ENCODE peak calls at places on chromosomes 11 and 22, in eight cellular contexts. H is HCT116, N is HepG2, O is transverse colon, X is stomach, T is sigmoid colon, A is spleen, L is endothelial cell of umbilical vein. Q is an unnamed sample. For H3K4me1, the result is how much of the 10 kb centered on the place peaks cover.

GRCh38 chr11:132650969-132651720 is 881.2 kb downstream of the OPCML start:
- DNase-seq in H (no peak), N (no peak), O (no peak), X (no peak), T (no peak), A (no peak), L (no peak), Q (peak)

GRCh38 chr11:128548655-128549255 is 38.6 kb downstream of the ETS1 start:
- DNase-seq in H (no peak), N (no peak), O (peak), X (peak), T (peak), A (peak), L (peak), Q (no peak)

GRCh38 chr22:19361501-19362103 is 69.9 kb downstream of the HIRA start:
- DNase-seq in H (no peak), N (no peak), O (no peak), X (no peak), T (no peak), A (no peak), L (no peak), Q (peak)

GRCh38 chr11:22225190-22225589 is 32.3 kb downstream of the ANO5 start:
- DNase-seq in H (no peak), N (no peak), O (no peak), X (no peak), T (no peak), A (no peak), L (no peak), Q (no peak)

GRCh38 chr11:111938687-111939160 is 1.6 kb downstream of the DIXDC1 start:
- DNase-seq in H (no peak), N (peak), O (no peak), X (no peak), T (no peak), A (no peak), L (peak), Q (no peak)

GRCh38 chr11:30786392-30787120 is 200.4 kb upstream of the MPPED2 start:
- DNase-seq in H (no peak), N (peak), O (no peak), X (no peak), T (no peak), A (no peak), L (peak), Q (no peak)

GRCh38 chr11:12808519-12808918 is 134.3 kb downstream of the TEAD1 start:
- DNase-seq in H (no peak), N (no peak), O (no peak), X (no peak), T (no peak), A (no peak), L (peak), Q (no peak)

GRCh38 chr11:129331217-129331616 is 44.4 kb upstream of the BARX2 start:
- DNase-seq in H (no peak), N (peak), O (peak), X (peak), T (no peak), A (no peak), L (no peak), Q (no peak)

GRCh38 chr11:44784438-44784760 is 57.6 kb downstream of the TSPAN18 start:
- DNase-seq in H (no peak), N (no peak), O (no peak), X (no peak), T (peak), A (no peak), L (no peak), Q (no peak)

GRCh38 chr11:100930185-100930778 is 199.3 kb downstream of the PGR start:
- DNase-seq in H (peak), N (peak), O (no peak), X (no peak), T (no peak), A (no peak), L (peak), Q (no peak)

GRCh38 chr22:24411256-24412004 is 16.0 kb upstream of the ADORA2A start:
- DNase-seq in H (no peak), N (no peak), O (no peak), X (peak), T (no peak), A (no peak), L (no peak), Q (no peak)

GRCh38 chr11:76808158-76808557 is 25.0 kb downstream of the TSKU start:
- DNase-seq in H (no peak), N (no peak), O (no peak), X (no peak), T (no peak), A (peak), L (no peak), Q (peak)

GRCh38 chr11:79371152-79371551 is 69.7 kb downstream of the TENM4 start:
- DNase-seq in H (no peak), N (no peak), O (no peak), X (no peak), T (no peak), A (no peak), L (no peak), Q (no peak)

GRCh38 chr11:66868726-66869291 is 11.9 kb downstream of the LRFN4 start:
- DNase-seq in H (peak), N (peak), O (peak), X (peak), T (no peak), A (peak), L (no peak), Q (no peak)

GRCh38 chr11:118914178-118914918 is 11.4 kb downstream of the BCL9L start:
- DNase-seq in H (no peak), N (peak), O (peak), X (no peak), T (no peak), A (peak), L (no peak), Q (no peak)

GRCh38 chr11:132115454-132115853 is 745.0 kb downstream of the NTM start:
- DNase-seq in H (no peak), N (no peak), O (no peak), X (no peak), T (no peak), A (no peak), L (no peak), Q (no peak)

GRCh38 chr11:62841361-62842170 is 2.2 kb upstream of the WDR74 start:
- DNase-seq in H (peak), N (peak), O (peak), X (peak), T (peak), A (peak), L (peak), Q (peak)

GRCh38 chr11:62926669-62927455 is 5.7 kb upstream of the CHRM1 start:
- DNase-seq in H (no peak), N (no peak), O (no peak), X (no peak), T (no peak), A (peak), L (no peak), Q (no peak)

GRCh38 chr22:19822301-19823117 is 32.2 kb downstream of the GNB1L start:
- DNase-seq in H (no peak), N (no peak), O (peak), X (peak), T (peak), A (no peak), L (no peak), Q (no peak)

GRCh38 chr11:131465746-131466145 is 95.3 kb downstream of the NTM start:
- DNase-seq in H (no peak), N (peak), O (no peak), X (no peak), T (no peak), A (no peak), L (no peak), Q (no peak)

GRCh38 chr11:78798567-78799170 is 224.0 kb upstream of the NARS2 start:
- DNase-seq in H (peak), N (peak), O (peak), X (peak), T (peak), A (peak), L (peak), Q (peak)

GRCh38 chr11:66800720-66801428 is 42.4 kb upstream of the RCE1 start:
- DNase-seq in H (no peak), N (no peak), O (no peak), X (no peak), T (no peak), A (no peak), L (no peak), Q (no peak)

GRCh38 chr11:7592706-7593105 is 78.9 kb downstream of the PPFIBP2 start:
- DNase-seq in H (no peak), N (no peak), O (no peak), X (peak), T (no peak), A (no peak), L (no peak), Q (no peak)

GRCh38 chr22:48079505-48080295 is 1317.2 kb downstream of the TBC1D22A start:
- DNase-seq in H (no peak), N (no peak), O (no peak), X (no peak), T (peak), A (no peak), L (no peak), Q (no peak)

GRCh38 chr11:122711362-122711761 is 55.8 kb downstream of the UBASH3B start:
- DNase-seq in H (no peak), N (no peak), O (no peak), X (no peak), T (peak), A (no peak), L (peak), Q (no peak)

DNA sequence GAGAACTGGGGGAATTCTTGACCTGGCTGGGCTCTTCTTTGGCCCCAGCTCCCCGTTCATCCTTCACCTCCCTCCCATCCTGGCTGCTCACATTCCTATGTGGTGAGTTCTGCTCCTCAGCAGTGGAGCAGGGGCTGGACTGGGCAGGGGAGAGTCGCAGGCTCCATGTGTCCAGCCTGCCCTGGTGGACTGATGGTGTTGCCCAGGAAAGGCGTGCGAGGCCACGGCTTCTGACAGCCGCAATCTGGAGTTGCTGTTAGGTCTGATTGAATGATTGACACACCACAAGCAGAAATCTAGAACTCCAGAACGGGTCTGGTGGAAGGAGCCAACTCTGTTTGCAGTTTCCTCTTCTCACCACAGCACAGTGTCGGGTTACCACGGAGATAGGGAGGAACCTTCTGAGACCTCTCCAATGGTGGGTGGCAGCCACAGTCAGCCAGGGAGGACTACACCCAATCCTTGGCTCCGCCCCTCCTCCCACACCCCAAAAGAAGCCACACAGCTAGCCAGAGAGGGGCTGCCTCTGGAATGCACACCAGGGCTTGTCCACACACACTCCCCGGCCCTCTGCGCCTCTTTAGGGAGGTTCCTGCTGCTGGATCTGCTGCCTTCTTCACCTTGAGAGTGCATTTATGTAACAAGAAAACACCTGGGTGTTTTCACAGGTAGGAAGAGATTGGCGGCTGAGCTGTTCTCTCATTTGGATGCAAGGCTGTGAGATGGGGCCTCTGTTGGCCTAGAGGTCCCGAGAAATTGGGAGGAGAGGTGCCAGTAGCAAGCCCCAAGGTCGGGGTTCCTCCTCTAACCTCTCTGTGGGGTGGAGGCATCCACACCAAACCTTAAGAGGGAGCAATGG is 56.4 kb upstream of the CD44 start:
- DNase-seq in H (peak), N (no peak), O (peak), X (peak), T (peak), A (peak), L (no peak), Q (no peak)
- TF ChIP-seq POLR2AphosphoS5 in H (peak), N (no peak), O (no peak), X (no peak), T (no peak), A (peak), L (no peak), Q (peak)

GRCh38 chr22:39148024-39148726 is 4.3 kb downstream of the CBX7 start:
- DNase-seq in H (no peak), N (no peak), O (no peak), X (no peak), T (peak), A (peak), L (no peak), Q (no peak)
- H3K4me1 ChIP-seq in H (under half), N (half or more), O (under half), X (half or more), T (under half), A (half or more), L (under half), Q (half or more)

GRCh38 chr22:49869091-49869830 is 15.6 kb downstream of the ZBED4 start:
- DNase-seq in H (no peak), N (no peak), O (no peak), X (no peak), T (no peak), A (peak), L (no peak), Q (no peak)
- TF ChIP-seq POLR2AphosphoS5 in H (no peak), N (no peak), O (no peak), X (no peak), T (no peak), A (no peak), L (no peak), Q (no peak)

DNA sequence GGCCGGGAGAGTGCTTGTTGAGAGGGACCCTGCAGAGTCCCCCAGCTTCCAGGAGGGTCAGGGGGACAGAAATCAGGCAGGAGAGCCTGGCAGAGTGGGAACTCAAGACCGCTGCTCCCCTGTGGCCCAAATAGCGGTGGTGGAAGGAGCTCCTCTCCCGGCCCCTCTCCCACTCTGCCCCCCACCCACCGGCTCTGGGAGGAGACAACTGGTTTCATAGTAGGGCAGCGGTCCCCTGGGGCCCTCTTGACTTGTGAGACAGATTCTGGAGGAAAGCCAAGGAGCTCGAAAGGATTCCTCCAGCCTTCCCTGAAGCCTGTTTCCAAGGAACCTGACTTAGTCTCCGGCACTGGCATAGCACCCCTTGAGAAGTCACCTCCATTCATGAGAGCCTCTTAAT is 10.1 kb downstream of the PKNOX2 start:
- DNase-seq in H (no peak), N (no peak), O (no peak), X (no peak), T (peak), A (peak), L (no peak), Q (no peak)
- H3K4me1 ChIP-seq in H (under half), N (under half), O (under half), X (under half), T (under half), A (under half), L (under half), Q (under half)

Q was measured in esophagus muscularis mucosa.